ENCODE peak calls at places on chromosomes 5 and 9, in ten cellular contexts. V is adrenal gland; A is CD4-positive, alpha-beta memory T cell; E is iPS DF 6.9; D is cardiac fibroblast; Q is effector memory CD4-positive, alpha-beta T cell; U is CD8-positive, alpha-beta T cell; P is cardiac muscle cell; J is tibial artery; R is adipocyte. M is an unnamed sample.

GRCh38 chr5:13994606-13995336 is 50.3 kb upstream of the DNAH5 start:
- DNase-seq in V (no peak), A (no peak), E (no peak), D (no peak), Q (no peak), U (no peak), P (no peak), J (no peak), R (no peak), M (peak)

GRCh38 chr5:19987594-19988345 is at the start of gene CDH18:
- DNase-seq in V (peak), A (no peak), E (peak), D (peak), Q (no peak), U (no peak), P (peak), J (peak), R (peak), M (peak)

GRCh38 chr9:128027166-128027539 is 40.0 kb downstream of the NAIF1 start:
- DNase-seq in V (no peak), A (no peak), E (no peak), D (peak), Q (peak), U (no peak), P (peak), J (no peak), R (no peak), M (peak)

GRCh38 chr5:24899180-24899579 is 254.4 kb upstream of the CDH10 start:
- DNase-seq in V (no peak), A (no peak), E (no peak), D (no peak), Q (no peak), U (no peak), P (no peak), J (no peak), R (no peak), M (no peak)

GRCh38 chr9:86485359-86485758 is 131.1 kb upstream of the TUT7 start:
- DNase-seq in V (no peak), A (no peak), E (no peak), D (no peak), Q (no peak), U (no peak), P (no peak), J (no peak), R (no peak), M (no peak)

GRCh38 chr9:13719981-13720380 is 440.5 kb upstream of the MPDZ start:
- DNase-seq in V (no peak), A (no peak), E (no peak), D (peak), Q (no peak), U (no peak), P (peak), J (no peak), R (peak), M (peak)

GRCh38 chr9:16145196-16145950 is 592.5 kb downstream of the CCDC171 start:
- DNase-seq in V (no peak), A (no peak), E (no peak), D (no peak), Q (no peak), U (no peak), P (no peak), J (no peak), R (no peak), M (no peak)

GRCh38 chr5:59133801-59134261 is 551.0 kb downstream of the RAB3C start:
- DNase-seq in V (no peak), A (no peak), E (no peak), D (peak), Q (no peak), U (no peak), P (peak), J (no peak), R (peak), M (peak)

GRCh38 chr5:174510771-174511453 is 213.5 kb upstream of the MSX2 start:
- DNase-seq in V (no peak), A (no peak), E (no peak), D (no peak), Q (no peak), U (no peak), P (no peak), J (no peak), R (no peak), M (no peak)

GRCh38 chr5:14305045-14305444 is 161.9 kb downstream of the TRIO start:
- DNase-seq in V (peak), A (no peak), E (no peak), D (peak), Q (no peak), U (no peak), P (peak), J (no peak), R (peak), M (peak)

GRCh38 chr9:105233836-105234235 is 10.6 kb upstream of the SLC44A1 start:
- DNase-seq in V (no peak), A (no peak), E (no peak), D (no peak), Q (no peak), U (no peak), P (peak), J (no peak), R (peak), M (peak)

GRCh38 chr9:137195525-137196220 is 4.9 kb downstream of the TPRN start:
- DNase-seq in V (no peak), A (no peak), E (no peak), D (no peak), Q (no peak), U (no peak), P (no peak), J (no peak), R (no peak), M (no peak)

GRCh38 chr9:135468866-135469521 is 10.6 kb upstream of the PPP1R26 start:
- DNase-seq in V (no peak), A (no peak), E (no peak), D (peak), Q (peak), U (no peak), P (peak), J (no peak), R (no peak), M (peak)

GRCh38 chr5:141095263-141095641 is 837 bp downstream of the PCDHB2 start:
- DNase-seq in V (no peak), A (no peak), E (no peak), D (no peak), Q (no peak), U (no peak), P (no peak), J (no peak), R (no peak), M (no peak)

GRCh38 chr5:84688566-84688965 is 303.9 kb upstream of the EDIL3 start:
- DNase-seq in V (no peak), A (no peak), E (no peak), D (peak), Q (no peak), U (no peak), P (peak), J (no peak), R (peak), M (peak)

GRCh38 chr9:95103385-95104087 is 214.0 kb downstream of the FANCC start:
- DNase-seq in V (no peak), A (no peak), E (no peak), D (no peak), Q (no peak), U (no peak), P (peak), J (no peak), R (no peak), M (no peak)

GRCh38 chr5:76807296-76807695 is 11.5 kb upstream of the F2RL1 start:
- DNase-seq in V (no peak), A (no peak), E (no peak), D (peak), Q (no peak), U (no peak), P (peak), J (no peak), R (peak), M (peak)

GRCh38 chr5:77491783-77492652 is at the start of gene WDR41:
- DNase-seq in V (peak), A (peak), E (peak), D (peak), Q (peak), U (peak), P (peak), J (peak), R (peak), M (peak)

GRCh38 chr9:3467593-3468219 is 58.1 kb downstream of the RFX3 start:
- DNase-seq in V (peak), A (peak), E (peak), D (peak), Q (peak), U (peak), P (peak), J (peak), R (peak), M (peak)

GRCh38 chr9:137406876-137407589 is 15.9 kb downstream of the EXD3 start:
- DNase-seq in V (peak), A (peak), E (peak), D (peak), Q (peak), U (peak), P (peak), J (no peak), R (peak), M (peak)

GRCh38 chr9:132020845-132021510 is 58.7 kb downstream of the MED27 start:
- DNase-seq in V (no peak), A (no peak), E (no peak), D (peak), Q (no peak), U (no peak), P (no peak), J (no peak), R (no peak), M (no peak)

GRCh38 chr5:133363807-133364587 is 248.3 kb downstream of the FSTL4 start:
- DNase-seq in V (no peak), A (no peak), E (no peak), D (no peak), Q (no peak), U (no peak), P (no peak), J (peak), R (no peak), M (no peak)

GRCh38 chr5:102511666-102512065 is 12.9 kb upstream of the SLCO6A1 start:
- DNase-seq in V (peak), A (no peak), E (no peak), D (peak), Q (no peak), U (no peak), P (peak), J (no peak), R (peak), M (peak)

GRCh38 chr9:16627967-16628366 is 242.5 kb downstream of the BNC2 start:
- DNase-seq in V (no peak), A (no peak), E (no peak), D (peak), Q (no peak), U (no peak), P (peak), J (no peak), R (peak), M (peak)

GRCh38 chr5:132500931-132501628 is 10.5 kb upstream of the IRF1 start:
- DNase-seq in V (peak), A (peak), E (no peak), D (peak), Q (no peak), U (peak), P (peak), J (peak), R (peak), M (peak)

GRCh38 chr5:153598099-153598498 is 107.6 kb downstream of the GRIA1 start:
- DNase-seq in V (no peak), A (no peak), E (no peak), D (no peak), Q (no peak), U (no peak), P (no peak), J (no peak), R (no peak), M (no peak)

GRCh38 chr5:65480306-65480865 is 1.3 kb downstream of the ADAMTS6 start:
- DNase-seq in V (peak), A (peak), E (no peak), D (peak), Q (no peak), U (peak), P (peak), J (peak), R (peak), M (peak)

GRCh38 chr5:158485604-158486081 is 614.1 kb downstream of the EBF1 start:
- DNase-seq in V (no peak), A (no peak), E (no peak), D (peak), Q (no peak), U (no peak), P (peak), J (no peak), R (peak), M (peak)

GRCh38 chr9:95499847-95500246 is 16.9 kb downstream of the PTCH1 start:
- DNase-seq in V (no peak), A (no peak), E (no peak), D (no peak), Q (no peak), U (no peak), P (no peak), J (no peak), R (peak), M (peak)

GRCh38 chr5:67156976-67157583 is 39.5 kb downstream of the CD180 start:
- DNase-seq in V (no peak), A (peak), E (no peak), D (peak), Q (peak), U (peak), P (peak), J (no peak), R (peak), M (peak)

GRCh38 chr5:36689225-36689624 is 82.8 kb downstream of the SLC1A3 start:
- DNase-seq in V (no peak), A (no peak), E (no peak), D (peak), Q (no peak), U (no peak), P (no peak), J (no peak), R (no peak), M (peak)

GRCh38 chr9:99425124-99425523 is 203.0 kb downstream of the SEC61B start:
- DNase-seq in V (no peak), A (no peak), E (no peak), D (no peak), Q (no peak), U (no peak), P (no peak), J (no peak), R (no peak), M (no peak)

GRCh38 chr9:121367651-121368510 is 2.2 kb downstream of the STOM start:
- DNase-seq in V (no peak), A (no peak), E (no peak), D (no peak), Q (no peak), U (no peak), P (peak), J (no peak), R (peak), M (peak)

GRCh38 chr5:174589011-174589410 is 135.4 kb upstream of the MSX2 start:
- DNase-seq in V (no peak), A (no peak), E (no peak), D (no peak), Q (no peak), U (no peak), P (no peak), J (no peak), R (no peak), M (no peak)

GRCh38 chr9:106025449-106025848 is 331.1 kb downstream of the TMEM38B start:
- DNase-seq in V (peak), A (no peak), E (no peak), D (no peak), Q (no peak), U (no peak), P (no peak), J (no peak), R (no peak), M (no peak)

GRCh38 chr5:53167836-53168235 is 58.3 kb upstream of the MOCS2 start:
- DNase-seq in V (peak), A (no peak), E (no peak), D (peak), Q (no peak), U (no peak), P (peak), J (peak), R (peak), M (peak)

GRCh38 chr5:158676642-158677489 is 422.9 kb downstream of the EBF1 start:
- DNase-seq in V (no peak), A (no peak), E (no peak), D (no peak), Q (no peak), U (no peak), P (no peak), J (no peak), R (no peak), M (no peak)

DNA sequence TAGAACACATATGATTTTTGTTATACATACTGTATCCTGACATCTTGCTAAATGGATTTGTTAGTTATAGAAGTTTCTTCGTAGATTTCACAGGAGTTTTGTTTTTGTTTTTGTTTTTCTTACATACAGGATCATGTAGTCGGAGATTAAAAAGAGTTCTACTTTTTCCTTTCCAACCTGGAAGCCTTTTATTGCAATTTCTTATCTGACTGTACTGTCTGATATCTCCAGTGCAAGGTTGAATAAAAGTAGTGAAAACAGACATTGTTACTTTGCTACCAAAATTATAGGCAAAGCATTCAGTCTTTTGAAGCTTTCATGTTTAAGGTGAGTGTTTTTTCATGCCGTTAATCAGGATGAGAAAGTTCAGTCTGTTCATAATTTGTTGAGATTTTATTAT is 117.4 kb upstream of the PRSS3 start:
- DNase-seq in V (no peak), A (no peak), E (no peak), D (no peak), Q (no peak), U (no peak), P (no peak), J (no peak), R (no peak), M (no peak)
- H3K4me3 ChIP-seq in V (no peak), A (no peak), E (no peak), D (no peak), Q (no peak), U (no peak), P (peak), J (no peak), R (peak), M (no peak)

GRCh38 chr5:173328896-173329369 is 719 bp upstream of the STC2 start:
- DNase-seq in V (no peak), A (no peak), E (no peak), D (peak), Q (no peak), U (no peak), P (peak), J (no peak), R (peak), M (peak)
- H3K4me3 ChIP-seq in V (no peak), A (no peak), E (peak), D (peak), Q (no peak), U (no peak), P (peak), J (peak), R (peak), M (peak)

DNA sequence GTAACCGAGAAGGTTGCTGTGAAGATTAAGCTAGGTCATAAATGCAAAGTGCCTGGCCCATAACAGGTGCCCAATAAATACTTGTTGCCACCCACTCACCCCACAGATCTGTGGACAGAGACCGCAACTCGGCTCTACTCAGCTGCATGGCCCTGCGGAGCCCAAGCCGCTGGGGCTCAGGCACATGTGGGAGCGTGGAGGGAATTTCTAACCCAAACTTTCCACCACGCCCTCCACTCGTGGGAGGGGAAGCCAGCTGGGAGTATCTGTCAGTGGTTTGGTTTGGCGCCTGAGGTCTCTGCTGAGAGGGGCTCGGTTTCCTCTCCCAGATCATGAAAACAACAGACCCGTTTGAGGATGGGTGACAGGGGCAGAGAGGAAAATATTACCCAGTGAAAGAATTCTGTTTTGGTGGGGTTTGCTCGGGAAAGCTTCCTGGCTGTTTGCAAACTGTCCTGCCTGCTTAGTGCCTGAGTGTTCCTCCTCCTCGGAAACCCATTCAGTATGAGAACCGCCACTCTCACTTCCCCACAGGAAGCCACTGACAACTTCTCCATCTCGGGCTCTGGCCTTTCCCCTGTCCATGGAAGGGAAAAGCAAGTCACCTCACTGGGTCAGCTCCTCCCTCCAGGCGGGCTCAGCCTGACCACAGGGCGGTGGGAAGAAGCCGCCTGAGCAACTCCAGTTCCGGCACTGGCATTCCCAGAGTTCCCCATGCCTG is 60.1 kb downstream of the RGS3 start:
- DNase-seq in V (peak), A (peak), E (no peak), D (no peak), Q (peak), U (peak), P (peak), J (peak), R (no peak), M (no peak)
- H3K4me3 ChIP-seq in V (no peak), A (peak), E (no peak), D (no peak), Q (peak), U (peak), P (no peak), J (no peak), R (no peak), M (no peak)

DNA sequence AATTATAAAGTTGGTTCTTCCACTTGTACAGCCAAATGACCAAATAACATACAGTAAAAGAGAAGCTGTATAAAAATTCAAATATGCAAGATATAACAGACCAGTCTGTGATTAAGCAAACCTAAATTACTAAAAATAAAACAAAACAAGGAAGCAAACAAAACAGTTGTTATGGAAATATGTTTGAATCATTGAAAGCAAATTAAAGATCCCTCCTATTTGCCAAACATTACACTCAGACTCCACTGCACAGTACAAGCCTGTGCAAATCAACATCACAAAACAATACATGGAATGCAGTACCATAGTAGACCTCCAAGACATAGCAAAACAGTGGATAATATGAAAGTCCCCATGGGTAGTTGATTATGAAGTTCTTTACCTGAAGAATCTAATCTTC is 288.1 kb upstream of the PTGER4 start:
- DNase-seq in V (no peak), A (no peak), E (no peak), D (peak), Q (no peak), U (no peak), P (no peak), J (no peak), R (no peak), M (no peak)
- H3K4me3 ChIP-seq in V (no peak), A (no peak), E (no peak), D (no peak), Q (no peak), U (no peak), P (no peak), J (no peak), R (no peak), M (no peak)

GRCh38 chr5:147508711-147509040 is 1.2 kb downstream of the DPYSL3 start:
- DNase-seq in V (no peak), A (no peak), E (no peak), D (no peak), Q (no peak), U (no peak), P (peak), J (no peak), R (peak), M (peak)

GRCh38 chr5:147509710-147510651 is at the start of gene DPYSL3:
- DNase-seq in V (peak), A (no peak), E (peak), D (peak), Q (no peak), U (no peak), P (peak), J (peak), R (peak), M (peak)

GRCh38 chr5:147504535-147504934 is 5.3 kb downstream of the DPYSL3 start:
- DNase-seq in V (no peak), A (no peak), E (no peak), D (peak), Q (no peak), U (no peak), P (no peak), J (no peak), R (no peak), M (peak)

GRCh38 chr5:147509041-147509709 is 693 bp downstream of the DPYSL3 start:
- DNase-seq in V (no peak), A (no peak), E (no peak), D (peak), Q (no peak), U (no peak), P (peak), J (peak), R (peak), M (peak)

GRCh38 chr5:147507480-147508126 is 2.3 kb downstream of the DPYSL3 start:
- DNase-seq in V (no peak), A (no peak), E (no peak), D (peak), Q (no peak), U (no peak), P (peak), J (no peak), R (peak), M (peak)
- H3K4me3 ChIP-seq in V (no peak), A (no peak), E (no peak), D (peak), Q (no peak), U (no peak), P (no peak), J (peak), R (peak), M (peak)

GRCh38 chr5:178931846-178932760 is 8.9 kb upstream of the ZNF454 start:
- DNase-seq in V (no peak), A (no peak), E (no peak), D (no peak), Q (no peak), U (no peak), P (no peak), J (no peak), R (no peak), M (no peak)
- H3K4me3 ChIP-seq in V (no peak), A (no peak), E (no peak), D (no peak), Q (no peak), U (no peak), P (no peak), J (no peak), R (peak), M (no peak)

GRCh38 chr9:717722-718121 is 123.8 kb upstream of the DMRT1 start:
- DNase-seq in V (no peak), A (no peak), E (no peak), D (no peak), Q (no peak), U (no peak), P (no peak), J (no peak), R (no peak), M (no peak)
- H3K4me3 ChIP-seq in V (no peak), A (no peak), E (no peak), D (no peak), Q (no peak), U (no peak), P (no peak), J (peak), R (no peak), M (no peak)